ENCODE peak calls at places on chromosomes 12 and 14, in seven cellular contexts. N is GM23338, J is prostate gland, R is HCT116, Q is HL-60, Y is HepG2, A is Panc1. I is an unnamed sample.

GRCh38 chr12:79140711-79141110 is 276.1 kb downstream of the SYT1 start:
- DNase-seq in R (no peak), Q (no peak), Y (no peak), A (no peak), J (no peak), N (no peak), I (no peak)

GRCh38 chr12:74816398-74817175 is 279.0 kb downstream of the ATXN7L3B start:
- DNase-seq in J (no peak), R (no peak), Q (no peak), Y (no peak), A (no peak), N (no peak), I (no peak)

GRCh38 chr12:57011438-57012424 is 4.6 kb downstream of the TAC3 start:
- DNase-seq in N (no peak), J (no peak), Y (no peak), Q (no peak), A (no peak), R (no peak), I (no peak)

GRCh38 chr14:51209457-51209856 is 30.6 kb upstream of the TMX1 start:
- DNase-seq in N (no peak), J (no peak), Q (no peak), Y (no peak), A (no peak), R (no peak), I (no peak)

GRCh38 chr12:7374423-7375144 is 69.4 kb downstream of the CD163L1 start:
- DNase-seq in Q (no peak), R (peak), J (no peak), Y (peak), A (peak), N (peak), I (peak)

GRCh38 chr12:50542448-50542847 is 37.7 kb downstream of the DIP2B start:
- DNase-seq in J (no peak), N (no peak), A (no peak), Q (no peak), R (peak), Y (no peak), I (no peak)

GRCh38 chr12:27319394-27319793 is 13.2 kb upstream of the BMAL2 start:
- DNase-seq in N (no peak), R (no peak), Q (no peak), J (no peak), A (no peak), Y (no peak), I (no peak)

GRCh38 chr14:89625208-89625987 is 208.4 kb upstream of the FOXN3 start:
- DNase-seq in Y (no peak), A (no peak), J (no peak), R (no peak), Q (no peak), N (no peak), I (no peak)

GRCh38 chr12:5220835-5221234 is 177.2 kb downstream of the KCNA5 start:
- DNase-seq in R (no peak), J (no peak), Q (no peak), A (no peak), N (no peak), Y (no peak), I (no peak)

GRCh38 chr12:104535383-104535782 is 78.6 kb downstream of the CHST11 start:
- DNase-seq in J (no peak), Y (no peak), A (no peak), Q (no peak), N (no peak), R (no peak), I (no peak)

GRCh38 chr12:57893460-57894353 is 47.2 kb upstream of the CTDSP2 start:
- DNase-seq in A (no peak), J (peak), N (peak), Y (peak), Q (peak), R (no peak), I (no peak)

DNA sequence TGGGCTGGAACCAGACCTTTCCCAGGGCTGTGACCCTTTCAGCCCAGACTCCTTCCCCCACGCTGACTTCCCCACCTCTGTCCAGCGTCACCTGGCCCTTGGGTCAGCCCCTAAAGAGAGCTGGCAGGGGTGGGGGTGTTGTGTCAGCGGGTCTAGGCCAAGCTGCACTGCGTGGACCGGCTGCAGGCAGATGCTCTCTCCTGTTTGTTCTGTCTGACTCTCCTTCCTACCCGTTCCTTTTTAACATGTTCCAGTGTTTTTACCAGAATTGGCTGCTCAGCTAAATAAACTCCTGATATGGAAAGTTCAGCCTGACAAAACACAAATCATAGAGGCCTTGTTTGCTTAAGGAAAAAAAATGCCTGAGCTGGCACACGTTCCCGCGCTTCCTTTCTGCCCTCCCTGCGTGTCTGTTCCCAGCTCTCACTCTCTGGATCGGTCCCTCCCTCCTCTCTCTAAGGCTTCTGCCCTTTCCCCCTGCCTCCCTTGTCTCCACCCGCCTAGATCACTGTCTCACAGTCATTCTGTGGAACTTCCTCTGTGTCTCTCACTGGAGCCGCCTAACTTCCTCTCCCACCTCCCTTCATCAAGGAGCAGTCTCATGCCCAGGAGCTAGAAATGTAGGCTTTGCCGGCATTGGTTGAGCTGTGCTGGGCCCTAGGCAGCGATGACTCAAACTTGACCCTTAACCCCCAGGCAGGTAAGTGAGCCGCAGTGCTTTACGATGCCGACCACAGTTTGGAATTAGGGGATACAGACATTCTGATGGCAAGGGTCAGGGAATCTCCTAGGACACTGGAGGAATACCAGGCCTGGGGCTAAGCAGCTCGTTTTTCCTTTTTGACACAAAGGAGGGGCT is 15.5 kb upstream of the MLXIP start:
- DNase-seq in Y (peak), Q (peak), A (no peak), J (peak), R (peak), N (no peak), I (no peak)
- TF ChIP-seq POLR2AphosphoS5 in Y (no peak), Q (no peak), A (no peak), J (peak), R (no peak), N (no peak), I (no peak)

GRCh38 chr12:14950421-14950820 is 11.0 kb downstream of the ARHGDIB start:
- DNase-seq in N (no peak), Y (no peak), R (no peak), Q (no peak), A (no peak), J (no peak), I (no peak)

GRCh38 chr12:14946856-14947255 is 8.5 kb upstream of the ERP27 start:
- DNase-seq in Y (no peak), Q (no peak), R (no peak), J (no peak), A (no peak), N (no peak), I (no peak)

GRCh38 chr12:14949631-14950030 is 11.3 kb upstream of the ERP27 start:
- DNase-seq in N (no peak), R (no peak), A (no peak), Q (no peak), J (no peak), Y (no peak), I (no peak)

GRCh38 chr12:14950982-14951746 is 10.2 kb downstream of the ARHGDIB start:
- DNase-seq in Q (no peak), R (peak), N (peak), Y (peak), A (no peak), J (no peak), I (no peak)

GRCh38 chr12:14948672-14949071 is 10.3 kb upstream of the ERP27 start:
- DNase-seq in Y (no peak), N (peak), J (no peak), R (no peak), A (no peak), Q (no peak), I (no peak)
- TF ChIP-seq POLR2AphosphoS5 in Y (no peak), N (no peak), J (peak), R (no peak), A (no peak), Q (peak), I (peak)

GRCh38 chr12:694734-695503 is 31.7 kb upstream of the NINJ2 start:
- DNase-seq in Y (peak), R (no peak), A (no peak), J (no peak), N (no peak), Q (peak), I (no peak)

GRCh38 chr12:693937-694533 is 30.8 kb upstream of the NINJ2 start:
- DNase-seq in R (no peak), N (no peak), Q (no peak), A (no peak), J (no peak), Y (no peak), I (no peak)

GRCh38 chr12:700061-700460 is 36.8 kb upstream of the NINJ2 start:
- DNase-seq in A (no peak), Q (no peak), N (peak), J (no peak), R (no peak), Y (peak), I (no peak)

GRCh38 chr12:701896-702539 is 38.8 kb upstream of the NINJ2 start:
- DNase-seq in N (no peak), R (no peak), A (no peak), Q (no peak), Y (peak), J (no peak), I (no peak)

DNA sequence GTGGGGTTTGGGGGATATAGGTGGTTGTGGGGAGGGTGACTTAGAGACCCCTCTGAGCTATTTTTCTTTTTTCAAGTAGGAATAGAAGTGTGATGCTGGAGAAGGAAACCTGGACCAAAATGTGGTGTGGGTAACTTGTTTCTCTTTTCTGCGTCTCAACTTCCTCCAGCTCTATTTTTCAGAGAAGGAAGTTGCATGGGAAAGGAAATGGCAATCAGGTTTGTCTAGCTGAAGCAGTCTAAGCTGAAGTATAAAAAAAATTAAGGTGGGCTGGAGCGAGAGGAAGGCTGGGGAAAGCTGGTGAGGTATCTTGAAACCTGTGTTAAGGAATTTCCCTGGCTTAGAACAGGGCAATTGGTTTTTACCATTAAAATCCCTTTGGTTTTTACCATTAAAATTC is 34.2 kb upstream of the NINJ2 start:
- DNase-seq in J (no peak), Q (no peak), R (no peak), N (no peak), A (no peak), Y (no peak), I (no peak)
- TF ChIP-seq POLR2AphosphoS5 in J (no peak), Q (no peak), R (no peak), N (no peak), A (no peak), Y (no peak), I (no peak)

GRCh38 chr14:20461230-20462141 is at the start of gene PIP4P1:
- DNase-seq in Q (peak), R (peak), N (peak), J (peak), A (peak), Y (peak), I (peak)
- TF ChIP-seq POLR2AphosphoS5 in Q (peak), R (peak), N (peak), J (peak), A (peak), Y (peak), I (peak)

I was measured in GM12892.